ENCODE peak calls at places on chromosome 12, in seven cellular contexts. K is NB4, W is fibroblast of mammary gland, G is T-helper 2 cell, Q is Kasumi-1, I is neural crest cell, E is neural progenitor cell. O is an unnamed sample.
A peak's percentile ranks its signal among the peaks of the same experiment; 100 is the strongest.

GRCh38 chr12:15164997-15165659 is 56.1 kb downstream of the RERG start:
- DNase-seq in K (peak; percentile 17), W (peak; percentile 60), G (no peak), Q (no peak), I (no peak), E (no peak), O (no peak)

GRCh38 chr12:14928946-14929345 is 9.4 kb downstream of the ERP27 start:
- DNase-seq in K (no peak), W (no peak), G (no peak), Q (no peak), I (no peak), E (no peak), O (no peak)

GRCh38 chr12:53805067-53805466 is 53.3 kb upstream of the CISTR start:
- DNase-seq in K (no peak), W (peak; percentile 67), G (no peak), Q (no peak), I (no peak), E (no peak), O (no peak)

GRCh38 chr12:96516472-96517417 is 27.4 kb downstream of the CFAP54 start:
- DNase-seq in K (peak; percentile 88), W (peak; percentile 83), G (peak; percentile 78), Q (peak; percentile 58), I (peak; percentile 73), E (peak; percentile 79), O (peak; percentile 42)

GRCh38 chr12:87185367-87185766 is 843.8 kb downstream of the C12orf50 start:
- DNase-seq in K (no peak), W (peak; percentile 1), G (no peak), Q (no peak), I (no peak), E (no peak), O (no peak)

GRCh38 chr12:104501641-104502040 is 44.9 kb downstream of the CHST11 start:
- DNase-seq in K (no peak), W (no peak), G (no peak), Q (no peak), I (no peak), E (no peak), O (no peak)

GRCh38 chr12:5944053-5944452 is 1.0 kb downstream of the ANO2 start:
- DNase-seq in K (no peak), W (no peak), G (no peak), Q (no peak), I (no peak), E (no peak), O (no peak)

GRCh38 chr12:52221912-52222457 is 11.1 kb upstream of the KRT7 start:
- DNase-seq in K (peak; percentile 83), W (peak; percentile 44), G (peak; percentile 66), Q (peak; percentile 41), I (peak; percentile 65), E (peak; percentile 87), O (peak; percentile 69)

O was measured in HL-60.